ENCODE peak calls at places on chromosome 22, in four cellular contexts. D, A, E and I are unnamed samples. For H3K27me3, the result is how much of the 10 kb centered on the place peaks cover.

GRCh38 chr22:25282346-25282670 is 62.9 kb downstream of the CRYBB2 start:
- DNase-seq in D (no peak), E (no peak), A (no peak), I (no peak)

GRCh38 chr22:29870574-29870973 is 12.4 kb upstream of the MTMR3 start:
- DNase-seq in A (no peak), E (no peak), D (no peak), I (no peak)

GRCh38 chr22:20396639-20397038 is 2.7 kb downstream of the ZNF74 start:
- DNase-seq in D (no peak), A (no peak), E (no peak), I (no peak)

GRCh38 chr22:19806213-19807160 is 45.9 kb downstream of the TBX1 start:
- DNase-seq in E (peak), D (peak), A (peak), I (no peak)

GRCh38 chr22:24466831-24467249 is 28.3 kb upstream of the UPB1 start:
- DNase-seq in E (no peak), A (no peak), D (no peak), I (no peak)

GRCh38 chr22:43554259-43554636 is 142.4 kb downstream of the MPPED1 start:
- DNase-seq in E (peak), A (no peak), D (no peak), I (peak)

GRCh38 chr22:46320166-46320710 is 15.3 kb upstream of the TRMU start:
- DNase-seq in E (no peak), A (no peak), D (no peak), I (no peak)

GRCh38 chr22:30159561-30160353 is 79.5 kb downstream of the HORMAD2 start:
- DNase-seq in D (no peak), E (no peak), A (no peak), I (no peak)

GRCh38 chr22:47189056-47189916 is 426.8 kb downstream of the TBC1D22A start:
- DNase-seq in A (peak), D (no peak), E (peak), I (no peak)

GRCh38 chr22:28983788-28984441 is 77.7 kb downstream of the C22orf31 start:
- DNase-seq in A (no peak), D (no peak), E (no peak), I (no peak)

GRCh38 chr22:24230911-24231656 is 13.8 kb downstream of the GGT5 start:
- DNase-seq in D (peak), E (no peak), A (peak), I (no peak)

GRCh38 chr22:29152381-29153138 is 53.1 kb upstream of the EMID1 start:
- DNase-seq in A (no peak), E (no peak), D (peak), I (no peak)

GRCh38 chr22:21051836-21052400 is 6.2 kb downstream of the LRRC74B start:
- DNase-seq in A (no peak), E (no peak), D (no peak), I (no peak)

GRCh38 chr22:48315415-48316244 is 1512.0 kb downstream of the BRD1 start:
- DNase-seq in D (peak), E (no peak), A (no peak), I (no peak)

GRCh38 chr22:33710326-33710725 is 209.9 kb downstream of the LARGE1 start:
- DNase-seq in A (no peak), E (no peak), D (no peak), I (no peak)

GRCh38 chr22:44182591-44183588 is 2.2 kb downstream of the PARVG start:
- DNase-seq in A (peak), D (peak), E (no peak), I (no peak)

GRCh38 chr22:19040581-19041402 is 81.4 kb downstream of the DGCR2 start:
- DNase-seq in D (no peak), E (no peak), A (no peak), I (no peak)

DNA sequence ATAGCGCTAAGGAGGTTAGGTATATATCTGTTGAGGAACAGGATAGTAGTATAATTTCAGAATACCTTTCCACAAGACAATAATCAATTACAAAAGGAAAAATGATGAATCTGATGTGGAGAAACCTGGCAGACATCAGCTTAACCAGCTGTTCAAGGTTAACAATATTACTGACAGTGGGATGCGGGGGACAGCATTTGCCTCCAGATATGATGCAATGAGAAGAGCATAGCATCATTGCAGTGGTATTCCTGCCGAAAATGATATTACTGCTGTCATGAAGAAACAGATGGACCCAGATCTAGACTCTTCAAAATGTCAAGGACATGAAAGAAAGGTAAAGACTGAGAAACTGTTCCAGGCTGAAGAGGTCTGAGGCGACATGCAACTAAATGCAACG is 49.7 kb downstream of the RBFOX2 start:
- DNase-seq in A (no peak), D (no peak), E (no peak), I (no peak)
- H3K27me3 ChIP-seq in A (under half), D (under half), E (under half), I (under half)

GRCh38 chr22:40204331-40205116 is 26.8 kb downstream of the TNRC6B start:
- DNase-seq in A (no peak), E (no peak), D (no peak), I (no peak)
- TF ChIP-seq POLR2AphosphoS5 in A (peak), E (no peak), D (no peak), I (peak)

DNA sequence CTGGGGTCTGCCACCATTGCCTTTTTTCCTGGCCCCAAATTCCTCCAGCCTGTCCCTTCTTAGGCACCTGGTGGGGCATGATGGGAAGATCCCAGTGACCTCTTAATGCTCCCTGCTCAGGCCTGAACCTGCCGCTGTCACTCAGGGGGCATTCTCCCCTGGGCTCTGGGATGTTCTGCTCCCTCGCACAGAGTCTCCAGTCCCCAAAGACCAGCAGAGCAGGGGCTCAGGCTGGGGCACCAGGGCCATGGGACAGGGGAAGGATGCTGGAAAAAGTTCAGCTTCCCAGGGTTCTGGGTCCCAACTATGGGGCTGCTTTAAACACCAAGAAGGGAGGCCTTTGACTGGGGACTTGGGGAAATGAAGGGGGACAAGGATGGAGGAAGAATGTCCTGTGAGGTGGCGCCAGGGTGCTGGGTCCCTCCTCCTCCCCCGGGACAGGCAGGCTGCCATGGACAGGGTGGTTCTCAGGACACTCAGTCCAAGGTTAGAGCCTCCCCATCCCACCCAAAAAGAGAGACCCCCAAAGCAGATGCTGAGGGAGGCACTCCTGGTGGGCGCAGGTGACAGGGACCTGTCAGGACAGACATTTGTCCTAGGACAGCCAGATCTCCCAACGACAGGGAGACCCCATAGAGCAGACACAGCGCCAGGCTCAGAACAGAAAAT is 30.8 kb downstream of the IGLL5 start:
- DNase-seq in A (no peak), E (no peak), D (no peak), I (no peak)
- H3K27me3 ChIP-seq in A (under half), E (under half), D (under half), I (under half)

GRCh38 chr22:38170469-38170868 is 11.2 kb downstream of the PLA2G6 start:
- DNase-seq in D (no peak), E (no peak), A (no peak), I (no peak)

GRCh38 chr22:38174626-38175025 is 7.0 kb downstream of the PLA2G6 start:
- DNase-seq in E (no peak), A (no peak), D (no peak), I (no peak)

GRCh38 chr22:38173156-38173906 is 8.3 kb downstream of the PLA2G6 start:
- DNase-seq in E (no peak), A (no peak), D (no peak), I (no peak)

GRCh38 chr22:38172016-38172431 is 9.6 kb downstream of the PLA2G6 start:
- DNase-seq in A (no peak), D (no peak), E (no peak), I (no peak)

GRCh38 chr22:38172489-38173155 is 9.0 kb downstream of the PLA2G6 start:
- DNase-seq in D (peak), A (peak), E (peak), I (no peak)
- TF ChIP-seq POLR2AphosphoS5 in D (peak), A (peak), E (peak), I (peak)

GRCh38 chr22:22076937-22077703 is 94.5 kb upstream of the TOP3B start:
- DNase-seq in E (no peak), D (no peak), A (no peak), I (no peak)

GRCh38 chr22:22078329-22078728 is 95.7 kb upstream of the TOP3B start:
- DNase-seq in E (no peak), A (no peak), D (no peak), I (no peak)

GRCh38 chr22:22080270-22080669 is 97.7 kb upstream of the TOP3B start:
- DNase-seq in A (no peak), E (no peak), D (no peak), I (peak)

GRCh38 chr22:22082229-22082835 is 99.7 kb upstream of the TOP3B start:
- DNase-seq in D (no peak), A (no peak), E (no peak), I (no peak)

GRCh38 chr22:22079404-22080148 is 97.0 kb upstream of the TOP3B start:
- DNase-seq in A (no peak), E (no peak), D (no peak), I (peak)
- H3K27me3 ChIP-seq in A (under half), E (under half), D (under half), I (under half)